ENCODE peak calls at places on chromosomes 4 and X, in seven cellular contexts. J is Peyer's patch, H is IMR-90, W is breast epithelium, A is HCT116, E is heart left ventricle, R is lower leg skin. M is an unnamed sample.

GRCh38 chr4:135418353-135418752 is 1216.8 kb upstream of the PABPC4L start:
- DNase-seq in R (no peak), E (no peak), J (no peak), H (peak), W (no peak), A (peak), M (no peak)

GRCh38 chr4:164779811-164780216 is 25.9 kb downstream of the SMIM31 start:
- DNase-seq in E (no peak), H (peak), A (peak), J (no peak), R (no peak), W (no peak), M (peak)

GRCh38 chrX:68685722-68686683 is 38.5 kb downstream of the STARD8 start:
- DNase-seq in J (no peak), A (no peak), R (no peak), H (peak), E (peak), W (no peak), M (no peak)

GRCh38 chr4:75907956-75908355 is 5.7 kb upstream of the PPEF2 start:
- DNase-seq in H (no peak), W (no peak), J (no peak), R (peak), A (no peak), E (no peak), M (no peak)

GRCh38 chr4:52588771-52589591 is 70.1 kb downstream of the USP46 start:
- DNase-seq in R (no peak), J (no peak), H (peak), A (no peak), W (peak), E (no peak), M (no peak)

GRCh38 chrX:22629105-22629725 is 356.5 kb downstream of the CBLL2 start:
- DNase-seq in J (no peak), R (no peak), A (no peak), E (no peak), W (no peak), H (peak), M (no peak)

GRCh38 chrX:7158468-7158990 is 10.6 kb upstream of the PUDP start:
- DNase-seq in W (no peak), E (no peak), J (no peak), R (no peak), H (no peak), A (no peak), M (no peak)

GRCh38 chrX:39756086-39756883 is 341.5 kb downstream of the BCOR start:
- DNase-seq in H (no peak), W (no peak), R (no peak), A (no peak), J (no peak), E (no peak), M (no peak)

GRCh38 chr4:133161570-133161969 is 12.5 kb downstream of the PCDH10 start:
- DNase-seq in R (no peak), J (no peak), A (no peak), E (no peak), W (no peak), H (no peak), M (no peak)

GRCh38 chr4:61996943-61997342 is 796.8 kb downstream of the ADGRL3 start:
- DNase-seq in E (no peak), W (no peak), H (no peak), A (no peak), J (no peak), R (no peak), M (no peak)

GRCh38 chr4:1683371-1683902 is 676 bp downstream of the FAM53A start:
- DNase-seq in W (peak), H (peak), E (no peak), J (peak), R (peak), A (no peak), M (no peak)

GRCh38 chr4:38409852-38410251 is 254.1 kb upstream of the KLF3 start:
- DNase-seq in J (no peak), E (no peak), H (no peak), A (no peak), R (no peak), W (no peak), M (no peak)

DNA sequence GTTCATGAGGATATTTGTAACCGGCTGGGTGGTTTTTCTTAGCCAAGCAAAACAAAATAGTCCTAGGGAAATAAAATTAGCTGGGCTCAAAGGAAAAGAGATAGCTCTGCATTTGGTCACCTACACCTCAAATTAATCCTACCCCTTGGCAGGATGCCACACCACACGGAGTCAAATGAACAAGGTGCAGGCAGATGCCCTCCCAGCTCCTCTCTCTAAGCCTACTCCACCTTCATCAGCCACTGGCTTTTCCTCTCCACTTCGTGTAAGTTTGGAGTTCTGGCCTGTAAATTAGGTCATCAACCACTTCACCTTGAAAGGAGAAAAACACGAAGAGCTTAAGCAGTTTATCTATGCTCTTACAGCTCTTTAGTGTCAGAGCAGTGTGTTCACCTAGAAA is 1.4 kb downstream of the DDIT4L start:
- DNase-seq in J (no peak), R (no peak), E (no peak), W (no peak), A (no peak), H (no peak), M (no peak)
- H3K4me3 ChIP-seq in J (no peak), R (no peak), E (no peak), W (no peak), A (no peak), H (no peak), M (no peak)

GRCh38 chr4:71187399-71188196 is 151.2 kb upstream of the SLC4A4 start:
- DNase-seq in J (peak), A (no peak), H (peak), E (peak), R (peak), W (no peak), M (peak)
- TF ChIP-seq POLR2A in J (peak), A (no peak), H (no peak), E (no peak), R (no peak), W (no peak), M (no peak)

GRCh38 chrX:45306794-45307193 is 106.1 kb upstream of the DIPK2B start:
- DNase-seq in J (no peak), R (no peak), A (no peak), W (no peak), E (no peak), H (no peak), M (no peak)
- H3K4me3 ChIP-seq in J (no peak), R (no peak), A (no peak), W (no peak), E (no peak), H (no peak), M (no peak)

DNA sequence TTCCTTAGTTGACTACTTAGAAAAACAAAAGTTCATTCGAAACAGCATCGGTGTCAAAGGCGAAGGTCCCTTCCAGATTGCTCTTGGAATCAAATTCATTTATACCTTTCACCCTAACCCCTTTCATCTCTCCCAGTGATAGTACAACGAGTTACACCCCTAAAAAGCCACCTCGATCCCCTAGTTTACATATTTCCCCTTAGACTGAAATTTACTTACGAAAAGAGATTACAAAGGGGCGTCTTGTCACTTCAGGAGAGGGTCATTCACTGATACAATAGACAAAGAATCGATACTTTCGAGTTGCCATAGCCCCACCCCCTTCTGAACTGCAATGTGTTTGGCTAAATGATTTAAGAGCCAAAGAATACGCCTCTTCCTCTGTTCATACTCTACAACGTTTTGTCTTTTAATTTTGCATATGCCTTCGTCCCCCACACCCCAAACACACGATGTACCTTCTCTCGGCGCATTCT is 88.3 kb downstream of the HPRT1 start:
- DNase-seq in A (no peak), W (no peak), J (no peak), H (no peak), E (no peak), R (no peak), M (no peak)
- TF ChIP-seq POLR2A in A (no peak), W (no peak), J (no peak), H (no peak), E (no peak), R (no peak), M (no peak)

DNA sequence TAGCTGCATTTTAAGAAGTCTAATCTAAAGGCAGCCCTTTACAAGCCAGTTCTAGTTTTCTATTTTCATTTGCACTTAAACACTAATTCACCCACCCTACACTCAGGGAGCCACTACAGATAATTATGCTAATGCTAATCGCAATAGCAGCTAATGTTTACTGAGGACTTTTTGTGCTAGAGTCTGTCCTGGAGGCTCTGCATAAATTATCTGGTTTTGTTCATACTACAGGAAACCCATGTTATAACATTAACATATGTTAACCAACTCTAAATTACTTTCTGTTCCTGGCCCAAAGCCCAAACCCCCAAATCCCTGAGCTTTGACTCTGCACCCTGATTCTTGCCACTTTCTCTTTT is 476 bp upstream of the RADX start:
- DNase-seq in A (no peak), R (no peak), E (no peak), H (no peak), W (no peak), J (no peak), M (no peak)
- H3K4me3 ChIP-seq in A (peak), R (peak), E (peak), H (peak), W (peak), J (peak), M (peak)

M was measured in stomach.